ENCODE peak calls at places on chromosomes 2 and 18, in four cellular contexts. N, B, P and C are unnamed samples. For H3K9me3, the result is how much of the 10 kb centered on the place peaks cover.

GRCh38 chr18:43396266-43396665 is 119.0 kb upstream of the SYT4 start:
- DNase-seq in N (peak), B (no peak), P (no peak), C (no peak)

GRCh38 chr2:57890993-57891688 is 155.5 kb upstream of the VRK2 start:
- DNase-seq in B (no peak), N (peak), P (no peak), C (no peak)

GRCh38 chr18:48192542-48192941 is 216.6 kb downstream of the ZBTB7C start:
- DNase-seq in N (no peak), B (no peak), P (no peak), C (no peak)

GRCh38 chr2:134327367-134327766 is 73.5 kb downstream of the MGAT5 start:
- DNase-seq in N (peak), P (no peak), B (no peak), C (no peak)

GRCh38 chr18:66916834-66917233 is 312.9 kb upstream of the CDH19 start:
- DNase-seq in B (no peak), P (no peak), N (no peak), C (no peak)

GRCh38 chr2:169734172-169734847 is 678 bp downstream of the KLHL23 start:
- DNase-seq in B (no peak), N (peak), P (no peak), C (peak)

GRCh38 chr2:145760781-145761649 is 1241.1 kb upstream of the ZEB2 start:
- DNase-seq in P (peak), B (no peak), N (peak), C (peak)

GRCh38 chr2:168432565-168433186 is 23.4 kb upstream of the CERS6 start:
- DNase-seq in P (no peak), N (no peak), B (no peak), C (no peak)

GRCh38 chr2:105857076-105857740 is 112.5 kb downstream of the NCK2 start:
- DNase-seq in B (peak), P (no peak), N (no peak), C (no peak)

GRCh38 chr18:56565596-56566355 is 72.6 kb downstream of the TXNL1 start:
- DNase-seq in B (no peak), P (no peak), N (peak), C (no peak)

GRCh38 chr2:18860179-18860578 is 270.8 kb upstream of the NT5C1B start:
- DNase-seq in B (no peak), N (no peak), P (no peak), C (no peak)

GRCh38 chr2:237129625-237130263 is 44.1 kb downstream of the COPS8 start:
- DNase-seq in B (no peak), N (no peak), P (no peak), C (no peak)

GRCh38 chr2:64586883-64587481 is 62.9 kb downstream of the AFTPH start:
- DNase-seq in N (peak), B (no peak), P (no peak), C (no peak)

GRCh38 chr2:10520926-10521325 is 72.8 kb upstream of the ODC1 start:
- DNase-seq in N (no peak), P (no peak), B (no peak), C (no peak)

GRCh38 chr18:61322265-61322873 is 10.9 kb upstream of the CDH20 start:
- DNase-seq in P (no peak), B (no peak), N (peak), C (peak)

GRCh38 chr18:7000484-7001096 is 117.0 kb downstream of the LAMA1 start:
- DNase-seq in P (no peak), N (peak), B (no peak), C (no peak)

GRCh38 chr2:77813614-77814013 is 291.4 kb upstream of the LRRTM4 start:
- DNase-seq in N (no peak), B (no peak), P (no peak), C (no peak)

GRCh38 chr2:175036582-175037018 is 31.4 kb upstream of the CHN1 start:
- DNase-seq in P (no peak), B (no peak), N (peak), C (no peak)

GRCh38 chr2:9844581-9844980 is 1.3 kb downstream of the TAF1B start:
- DNase-seq in P (no peak), B (no peak), N (peak), C (no peak)

GRCh38 chr2:24711881-24712280 is 81.3 kb downstream of the PTRHD1 start:
- DNase-seq in B (no peak), N (no peak), P (no peak), C (no peak)

GRCh38 chr2:871926-872680 is 78.5 kb upstream of the SNTG2 start:
- DNase-seq in N (no peak), P (no peak), B (no peak), C (no peak)

GRCh38 chr2:211846031-211846400 is 692.6 kb downstream of the ERBB4 start:
- DNase-seq in B (no peak), N (no peak), P (no peak), C (no peak)

GRCh38 chr2:50556934-50557575 is 474.9 kb downstream of the NRXN1 start:
- DNase-seq in P (no peak), N (peak), B (no peak), C (no peak)

GRCh38 chr2:55839182-55839819 is 84.3 kb downstream of the EFEMP1 start:
- DNase-seq in B (no peak), P (peak), N (no peak), C (no peak)

GRCh38 chr2:65320042-65320711 is 92.5 kb downstream of the ACTR2 start:
- DNase-seq in N (peak), P (no peak), B (no peak), C (peak)

GRCh38 chr2:216833076-216833475 is 26.8 kb downstream of the TNP1 start:
- DNase-seq in B (no peak), P (no peak), N (no peak), C (no peak)

GRCh38 chr2:44616616-44617266 is 255.0 kb downstream of the CAMKMT start:
- DNase-seq in B (no peak), N (no peak), P (no peak), C (no peak)

GRCh38 chr2:168545439-168546082 is 89.5 kb downstream of the CERS6 start:
- DNase-seq in N (peak), P (no peak), B (no peak), C (peak)

GRCh38 chr2:235510305-235510704 is 16.5 kb downstream of the AGAP1 start:
- DNase-seq in N (no peak), B (no peak), P (no peak), C (no peak)

GRCh38 chr18:54255141-54255540 is 14.2 kb upstream of the POLI start:
- DNase-seq in P (no peak), N (no peak), B (no peak), C (no peak)

GRCh38 chr18:54251606-54252400 is 17.5 kb upstream of the POLI start:
- DNase-seq in P (no peak), N (no peak), B (no peak), C (no peak)

GRCh38 chr18:54247488-54248175 is 21.7 kb upstream of the POLI start:
- DNase-seq in B (no peak), P (no peak), N (no peak), C (no peak)

GRCh38 chr18:54254265-54254758 is 15.0 kb upstream of the POLI start:
- DNase-seq in P (peak), N (peak), B (no peak), C (no peak)

DNA sequence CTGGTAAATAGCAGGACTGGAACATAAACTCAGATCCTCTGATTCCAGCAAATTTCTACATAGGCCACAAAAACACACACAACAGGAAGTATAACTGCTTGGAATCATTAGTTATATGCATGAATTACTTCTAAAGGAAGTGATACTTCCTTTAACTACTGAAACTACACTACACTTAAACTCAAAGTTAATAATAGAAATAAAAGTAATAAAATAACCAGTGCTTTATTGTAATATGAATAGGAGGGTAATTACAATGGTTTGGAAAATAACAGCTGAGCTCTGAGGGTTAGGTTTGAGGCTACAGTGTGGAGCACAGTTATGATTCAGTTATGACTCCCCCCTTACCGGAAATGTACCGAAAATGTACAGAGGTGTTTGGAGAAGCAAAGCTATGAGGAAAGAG is 18.5 kb upstream of the POLI start:
- DNase-seq in B (no peak), P (no peak), N (no peak), C (no peak)
- H3K4me3 ChIP-seq in B (peak), P (no peak), N (no peak), C (no peak)

GRCh38 chr2:81872043-81872442 is 1567.5 kb upstream of the LRRTM1 start:
- DNase-seq in N (no peak), B (no peak), P (no peak), C (no peak)
- H3K9me3 ChIP-seq in N (under half), B (under half), P (under half), C (under half)

GRCh38 chr2:228181098-228182019 is at the start of gene SPHKAP:
- DNase-seq in P (no peak), N (peak), B (no peak), C (peak)

DNA sequence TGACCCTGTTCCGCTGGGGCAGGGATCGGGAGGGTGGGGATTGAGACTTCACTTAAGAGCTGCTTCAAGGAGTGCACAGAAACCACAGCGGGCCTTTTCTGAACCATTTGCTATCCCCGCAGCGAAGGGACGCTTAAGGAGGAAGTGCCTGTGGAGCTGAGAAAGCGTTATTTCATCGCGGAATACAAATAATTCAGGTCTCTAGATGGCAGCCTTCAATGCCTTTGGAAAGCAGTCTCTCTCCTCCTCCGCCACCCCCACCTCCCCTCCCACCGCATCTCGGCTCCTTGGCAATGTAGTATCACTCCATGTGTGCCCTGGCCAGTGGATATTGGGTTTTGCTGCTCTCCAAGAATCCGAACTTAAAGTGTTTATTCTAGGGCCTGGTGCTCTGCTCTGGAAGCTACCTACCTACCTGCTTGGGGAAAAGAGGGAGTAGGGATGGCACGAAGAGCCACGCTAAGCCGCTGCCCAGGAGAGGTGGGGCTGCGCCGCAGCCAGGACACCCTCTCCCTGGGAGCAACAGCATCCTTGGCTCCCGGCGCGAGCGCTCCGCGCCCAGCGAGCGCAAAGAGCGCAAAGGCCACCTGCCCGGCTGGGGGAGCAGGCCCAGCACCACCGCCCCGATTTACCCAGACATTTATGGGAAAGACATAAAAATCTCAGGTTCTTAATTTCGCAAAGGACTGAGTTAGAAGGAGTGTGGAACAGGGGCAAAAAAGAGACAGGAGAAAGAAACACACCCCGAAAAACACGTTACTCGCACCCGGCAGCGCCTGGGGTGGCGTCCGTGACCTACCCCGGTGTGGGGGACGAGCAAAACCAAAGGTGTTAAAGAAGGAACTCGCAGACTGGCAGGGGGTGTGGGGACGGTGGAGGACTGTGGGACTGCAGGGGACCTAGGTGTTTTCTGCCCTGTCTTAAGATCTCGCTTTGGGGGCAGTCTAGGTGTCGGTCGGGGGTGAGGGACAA is 1.1 kb downstream of the SPHKAP start:
- DNase-seq in N (peak), B (no peak), P (no peak), C (no peak)
- H3K4me3 ChIP-seq in N (peak), B (no peak), P (no peak), C (no peak)

DNA sequence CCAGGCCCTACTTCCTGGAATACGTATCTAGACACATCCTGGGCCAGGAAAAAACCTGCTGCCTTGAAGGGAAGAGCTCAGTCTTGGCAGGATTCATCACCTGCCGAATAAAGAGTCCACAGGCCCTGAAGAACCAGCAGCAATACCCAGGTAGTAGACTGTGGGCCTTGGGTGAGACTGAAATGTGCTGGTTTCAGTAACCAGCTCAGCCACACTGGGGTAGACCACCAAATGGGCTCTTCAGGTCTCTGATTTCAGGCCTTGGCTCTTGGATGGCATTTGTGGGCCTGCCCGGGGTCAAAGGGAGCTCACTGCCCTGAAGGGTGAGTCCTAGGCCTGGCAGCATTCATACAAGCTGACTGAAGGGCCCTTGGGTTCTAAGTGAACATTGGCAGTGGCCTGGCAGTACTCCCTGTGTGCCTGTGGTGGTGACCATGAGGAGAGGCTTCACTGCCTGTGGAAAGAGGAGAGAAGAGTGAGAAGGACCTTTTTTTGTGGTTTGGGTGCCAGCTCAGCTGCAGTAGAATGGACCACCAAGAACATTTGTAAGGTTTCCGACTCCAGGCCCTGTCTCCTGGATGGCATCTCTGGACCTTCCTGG is 175.1 kb downstream of the ANKRD30B start:
- DNase-seq in P (no peak), B (no peak), N (no peak), C (no peak)
- H3K9me3 ChIP-seq in P (under half), B (under half), N (under half), C (under half)

GRCh38 chr2:117850461-117850860 is 36.0 kb downstream of the DDX18 start:
- DNase-seq in N (no peak), P (no peak), B (no peak), C (no peak)
- H3K4me3 ChIP-seq in N (no peak), P (no peak), B (no peak), C (no peak)

GRCh38 chr2:102803897-102804217 is 42.0 kb downstream of the TMEM182 start:
- DNase-seq in P (no peak), N (no peak), B (no peak), C (no peak)

GRCh38 chr2:102801858-102802699 is 40.2 kb downstream of the TMEM182 start:
- DNase-seq in P (no peak), N (no peak), B (no peak), C (no peak)

GRCh38 chr2:102801098-102801718 is 39.4 kb downstream of the TMEM182 start:
- DNase-seq in N (no peak), P (no peak), B (no peak), C (no peak)

GRCh38 chr2:102806250-102806837 is 44.5 kb downstream of the TMEM182 start:
- DNase-seq in P (peak), N (peak), B (no peak), C (peak)

DNA sequence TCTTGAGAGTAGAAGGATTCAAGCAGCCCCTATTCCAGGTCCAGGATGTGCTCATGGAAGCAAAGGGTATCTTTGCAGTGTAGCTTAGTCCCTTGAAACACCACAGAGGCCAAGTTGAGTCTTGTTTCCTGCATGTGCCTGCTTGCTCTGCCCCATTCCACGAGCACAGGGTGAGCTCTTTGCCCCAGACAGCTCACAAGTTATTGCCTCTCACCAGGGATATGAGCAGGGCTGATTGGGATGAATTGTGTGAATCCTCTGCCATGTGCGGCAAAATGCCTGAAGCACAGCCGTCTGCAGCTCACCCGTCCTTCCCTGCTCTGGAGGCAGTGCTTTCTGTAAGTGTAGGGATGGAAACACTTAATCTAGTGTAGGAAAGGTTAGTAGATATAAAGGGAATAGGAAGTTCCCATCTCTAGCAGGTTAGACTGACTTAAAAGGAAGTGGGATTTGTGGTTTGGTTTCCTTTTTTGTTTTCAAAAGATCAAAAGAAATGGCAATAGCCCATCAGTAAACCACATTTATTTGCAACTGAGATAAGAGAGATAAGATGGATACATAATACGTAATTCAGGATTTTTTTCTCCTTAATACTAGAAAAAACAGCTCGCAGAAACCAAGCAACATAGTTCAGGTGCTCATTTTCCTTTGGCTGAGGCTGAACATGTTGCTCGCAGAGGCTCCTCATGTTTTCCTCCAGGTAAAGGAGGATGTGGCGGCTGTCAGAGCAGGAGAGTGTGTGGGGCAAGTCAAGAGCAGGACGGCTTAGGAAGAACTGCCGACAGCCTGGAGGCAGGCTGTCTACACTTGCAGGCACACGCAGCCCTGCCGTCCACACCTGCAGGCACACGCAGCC is 41.4 kb downstream of the TMEM182 start:
- DNase-seq in P (no peak), N (no peak), B (no peak), C (no peak)
- H3K9me3 ChIP-seq in P (under half), N (under half), B (under half), C (under half)

GRCh38 chr18:46458472-46458871 is 198.5 kb downstream of the LOXHD1 start:
- DNase-seq in P (no peak), N (no peak), B (no peak), C (no peak)
- H3K4me3 ChIP-seq in P (no peak), N (no peak), B (no peak), C (no peak)